ENCODE peak calls at places on chromosomes 11 and 22, in six cellular contexts. Y, N, B, H, C and M are unnamed samples.

GRCh38 chr11:103109818-103110388 is 677 bp downstream of the DYNC2H1 start:
- DNase-seq in C (peak; percentile 75), B (peak; percentile 1), H (no peak), N (no peak), Y (peak; percentile 9), M (no peak)

GRCh38 chr11:44339530-44339883 is 29.6 kb upstream of the ALX4 start:
- DNase-seq in N (no peak), Y (no peak), B (no peak), H (no peak), C (no peak), M (no peak)

GRCh38 chr11:44564653-44565007 is 833 bp upstream of the CD82 start:
- DNase-seq in H (peak; percentile 30), B (peak; percentile 84), C (peak; percentile 90), Y (no peak), N (peak; percentile 54), M (no peak)

GRCh38 chr11:20089796-20090653 is 70.2 kb downstream of the DBX1 start:
- DNase-seq in H (peak; percentile 55), C (no peak), B (peak; percentile 80), Y (no peak), N (no peak), M (no peak)

GRCh38 chr11:111845256-111846028 is 25.9 kb downstream of the ALG9 start:
- DNase-seq in C (no peak), H (no peak), Y (no peak), B (no peak), N (no peak), M (no peak)

GRCh38 chr11:113529606-113530005 is 54.4 kb upstream of the DRD2 start:
- DNase-seq in N (no peak), C (no peak), H (no peak), Y (no peak), B (no peak), M (no peak)

GRCh38 chr11:110075822-110076208 is 17.4 kb upstream of the ZC3H12C start:
- DNase-seq in N (no peak), H (no peak), C (no peak), Y (no peak), B (no peak), M (no peak)

GRCh38 chr11:75145196-75145971 is 5.5 kb upstream of the SLCO2B1 start:
- DNase-seq in Y (no peak), B (no peak), C (no peak), N (no peak), H (no peak), M (no peak)

DNA sequence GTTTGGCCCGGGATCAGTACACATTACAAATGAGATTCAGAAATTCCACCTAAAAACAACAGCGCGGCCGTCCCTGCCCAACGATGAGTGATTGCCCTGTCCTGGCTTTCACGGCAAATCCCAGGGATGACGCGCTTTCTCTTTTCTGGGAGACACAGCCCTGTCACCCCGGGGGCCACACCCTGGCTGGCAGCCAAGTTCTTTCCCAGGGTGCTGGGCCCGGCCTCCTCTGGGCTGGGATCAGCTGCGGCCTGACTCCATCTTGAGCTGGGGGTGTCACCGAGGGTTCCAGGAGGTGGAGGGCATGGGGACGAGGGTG is 82.7 kb downstream of the FBLN1 start:
- DNase-seq in B (peak; percentile 83), H (no peak), C (no peak), N (no peak), Y (peak; percentile 76), M (no peak)
- H3K4me3 ChIP-seq in B (no peak overlapping the region), H (no peak overlapping the region), C (no peak overlapping the region), N (no peak overlapping the region), Y (no peak overlapping the region), M (no peak overlapping the region)

DNA sequence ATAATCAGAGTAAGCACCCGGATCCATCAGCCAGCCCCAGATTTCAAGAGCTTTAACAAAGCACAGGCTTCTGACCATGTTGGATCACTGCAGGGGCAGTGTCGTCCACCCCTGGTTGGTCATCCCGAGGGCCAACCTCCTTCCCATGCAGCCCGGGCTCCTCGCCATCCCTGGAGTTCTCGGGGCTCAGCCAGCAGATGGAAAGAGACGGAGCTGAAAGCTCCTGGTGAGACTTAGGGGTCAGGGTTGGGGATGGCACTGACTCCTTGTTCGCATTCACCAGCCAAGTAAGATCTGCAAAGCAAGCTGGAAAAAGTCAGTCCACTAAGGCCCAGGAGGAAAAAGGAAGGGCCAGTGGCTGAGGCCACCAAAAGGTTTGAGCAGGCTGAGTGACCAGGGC is 888.9 kb downstream of the BRD1 start:
- DNase-seq in H (no peak), N (no peak), Y (no peak), B (no peak), C (no peak), M (no peak)
- H3K27ac ChIP-seq in H (no peak overlapping the region), N (no peak overlapping the region), Y (no peak overlapping the region), B (no peak overlapping the region), C (no peak overlapping the region), M (no peak overlapping the region)

DNA sequence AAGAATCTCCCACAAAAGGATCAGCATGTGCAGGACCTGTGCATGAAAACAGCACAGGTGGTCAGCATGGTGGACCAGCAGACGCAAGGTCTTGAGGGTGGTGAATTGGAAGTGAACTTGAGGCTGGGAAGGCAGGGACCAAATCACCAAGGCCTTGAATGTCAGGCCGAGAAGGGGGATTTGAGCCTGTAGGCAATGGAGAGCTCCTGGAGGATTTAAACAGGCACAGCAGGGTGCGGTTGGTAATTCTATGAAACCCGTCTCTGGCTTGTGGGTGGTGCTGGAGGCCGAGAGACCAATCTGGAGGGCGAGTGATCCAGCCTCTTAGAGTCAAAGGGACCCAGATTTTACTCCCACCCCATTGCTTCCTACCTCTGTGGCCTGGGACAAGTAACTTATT is 2.4 kb downstream of the TSKU start:
- DNase-seq in B (no peak), N (no peak), H (no peak), Y (peak; percentile 56), C (peak; percentile 46), M (no peak)
- H3K4me1 ChIP-seq in B (peaks cover 3% of the 10 kb centered on the region), N (no peaks in the 10 kb centered on the region), H (peaks cover 66% of the 10 kb centered on the region), Y (peaks cover 62% of the 10 kb centered on the region), C (peaks cover 45% of the 10 kb centered on the region), M (peaks cover 17% of the 10 kb centered on the region)

DNA sequence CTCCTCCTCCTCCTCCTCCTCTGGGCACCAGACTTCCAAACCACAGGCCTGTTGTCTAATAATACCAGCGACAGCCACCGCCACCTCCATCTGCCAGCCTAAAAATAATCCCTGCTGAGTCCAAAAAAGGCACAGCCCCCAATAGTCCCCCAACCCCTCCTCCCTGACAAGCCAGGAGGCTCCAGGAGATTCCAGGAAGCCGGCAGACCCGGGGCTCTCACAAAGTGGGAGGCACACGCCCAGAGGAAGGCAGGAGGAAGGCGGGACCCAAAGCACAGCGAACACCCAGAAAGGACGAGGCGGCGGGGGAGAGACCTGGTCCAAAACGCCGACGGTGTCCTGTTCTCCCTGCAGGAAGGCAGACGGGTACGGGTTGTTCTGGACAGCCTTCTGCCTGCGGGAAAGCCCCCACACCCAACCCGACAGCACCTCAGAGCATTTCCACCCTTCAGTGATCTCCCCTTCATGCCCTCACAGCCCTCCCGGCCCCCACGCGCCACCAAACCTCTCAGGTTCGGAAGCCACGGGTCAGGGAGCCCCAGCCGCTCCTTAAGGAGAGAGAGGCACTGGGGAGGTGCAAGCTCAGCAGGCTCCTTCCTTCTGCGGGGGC is 5.8 kb downstream of the IGSF9B start:
- DNase-seq in H (no peak), B (no peak), Y (no peak), C (no peak), N (no peak), M (no peak)
- H3K4me3 ChIP-seq in H (no peak overlapping the region), B (no peak overlapping the region), Y (no peak overlapping the region), C (no peak overlapping the region), N (no peak overlapping the region), M (no peak overlapping the region)

GRCh38 chr11:63892233-63892632 is 24.7 kb downstream of the RCOR2 start:
- DNase-seq in C (no peak), B (peak; percentile 70), N (no peak), Y (no peak), H (no peak), M (no peak)

GRCh38 chr11:63901660-63902059 is 15.3 kb downstream of the RCOR2 start:
- DNase-seq in N (no peak), C (no peak), B (no peak), H (no peak), Y (peak; percentile 62), M (no peak)

GRCh38 chr11:63897459-63898156 is 19.4 kb downstream of the RCOR2 start:
- DNase-seq in Y (no peak), N (no peak), C (no peak), H (no peak), B (no peak), M (no peak)

GRCh38 chr11:63893355-63893754 is 23.6 kb downstream of the RCOR2 start:
- DNase-seq in N (no peak), B (no peak), C (no peak), H (no peak), Y (no peak), M (no peak)

GRCh38 chr11:63896071-63896470 is 20.9 kb downstream of the RCOR2 start:
- DNase-seq in N (no peak), C (no peak), B (no peak), H (no peak), Y (no peak), M (no peak)
- H3K27ac ChIP-seq in N (no peak overlapping the region), C (no peak overlapping the region), B (no peak overlapping the region), H (no peak overlapping the region), Y (no peak overlapping the region), M (no peak overlapping the region)